ENCODE peak calls at places on chromosomes 13 and 19, in nine cellular contexts. F is ureter; G is NCI-H345; D is CD8-positive, alpha-beta memory T cell; K is AG08396; Y is pancreas; W is fibroblast of lung; S is stimulated activated CD8-positive, alpha-beta memory T cell treated with anti-CD3 and anti-CD28 coated beads, Interleukin-4, amount 100 ng/mL, for 48 hours; V is Right ventricle myocardium superior. M is an unnamed sample.

GRCh38 chr19:32464279-32464678 is 58.7 kb downstream of the DPY19L3 start:
- DNase-seq in F (no peak), G (peak; percentile 44), D (no peak), K (no peak), Y (no peak), W (no peak), S (no peak), V (no peak), M (no peak)

GRCh38 chr19:4606181-4606580 is 33.1 kb upstream of the TNFAIP8L1 start:
- DNase-seq in F (no peak), G (no peak), D (no peak), K (no peak), Y (no peak), W (no peak), S (no peak), V (no peak), M (no peak)

GRCh38 chr19:6588508-6589345 is 2.2 kb downstream of the CD70 start:
- DNase-seq in F (no peak), G (no peak), D (no peak), K (no peak), Y (no peak), W (no peak), S (no peak), V (no peak), M (no peak)

GRCh38 chr13:65768545-65768944 is 1461.6 kb downstream of the PCDH9 start:
- DNase-seq in F (no peak), G (no peak), D (no peak), K (no peak), Y (no peak), W (no peak), S (no peak), V (no peak), M (no peak)

GRCh38 chr13:111314852-111315251 is 5.6 kb upstream of the TEX29 start:
- DNase-seq in F (no peak), G (no peak), D (no peak), K (no peak), Y (no peak), W (peak; percentile 7), S (no peak), V (no peak), M (no peak)

GRCh38 chr19:36418287-36419001 is at the start of gene ZFP82:
- DNase-seq in F (peak; percentile 76), G (peak; percentile 95), D (peak; percentile 78), K (peak; percentile 96), Y (peak; percentile 74), W (peak; percentile 81), S (peak; percentile 85), V (peak; percentile 92), M (peak; percentile 92)

GRCh38 chr19:33488826-33489225 is 32.8 kb downstream of the PEPD start:
- DNase-seq in F (no peak), G (no peak), D (no peak), K (no peak), Y (no peak), W (no peak), S (no peak), V (no peak), M (no peak)

GRCh38 chr13:29861694-29862110 is 11.3 kb upstream of the UBL3 start:
- DNase-seq in F (no peak), G (no peak), D (no peak), K (peak; percentile 75), Y (no peak), W (peak; percentile 98), S (no peak), V (no peak), M (no peak)

GRCh38 chr13:32316476-32316875 is 1.2 kb downstream of the BRCA2 start:
- DNase-seq in F (no peak), G (no peak), D (no peak), K (no peak), Y (no peak), W (no peak), S (no peak), V (no peak), M (no peak)

GRCh38 chr19:2101417-2102335 is 5.0 kb downstream of the IZUMO4 start:
- DNase-seq in F (no peak), G (no peak), D (no peak), K (no peak), Y (no peak), W (no peak), S (no peak), V (no peak), M (no peak)

GRCh38 chr19:12840091-12841079 is 2.1 kb downstream of the MAST1 start:
- DNase-seq in F (peak; percentile 69), G (peak; percentile 19), D (peak; percentile 18), K (peak; percentile 81), Y (peak; percentile 46), W (peak; percentile 47), S (peak; percentile 87), V (no peak), M (no peak)

GRCh38 chr13:39144391-39144790 is 106.1 kb downstream of the NHLRC3 start:
- DNase-seq in F (no peak), G (no peak), D (no peak), K (no peak), Y (no peak), W (no peak), S (no peak), V (no peak), M (no peak)

GRCh38 chr19:35120898-35121297 is 5.3 kb downstream of the FXYD3 start:
- DNase-seq in F (no peak), G (no peak), D (no peak), K (no peak), Y (no peak), W (no peak), S (no peak), V (no peak), M (no peak)

GRCh38 chr13:98571955-98572662 is 4.8 kb downstream of the STK24 start:
- DNase-seq in F (no peak), G (peak; percentile 77), D (no peak), K (no peak), Y (no peak), W (peak; percentile 44), S (peak; percentile 44), V (no peak), M (no peak)

GRCh38 chr13:59745395-59745788 is 418.3 kb downstream of the DIAPH3 start:
- DNase-seq in F (no peak), G (no peak), D (no peak), K (no peak), Y (no peak), W (peak; percentile 56), S (no peak), V (no peak), M (no peak)

GRCh38 chr13:113307491-113307890 is 10.5 kb downstream of the LAMP1 start:
- DNase-seq in F (no peak), G (no peak), D (no peak), K (no peak), Y (no peak), W (peak; percentile 31), S (no peak), V (no peak), M (no peak)

GRCh38 chr13:44117351-44117750 is 237.6 kb downstream of the LACC1 start:
- DNase-seq in F (no peak), G (no peak), D (no peak), K (no peak), Y (no peak), W (peak; percentile 50), S (no peak), V (no peak), M (peak; percentile 5)

GRCh38 chr19:7970716-7971448 is 27.4 kb upstream of the TIMM44 start:
- DNase-seq in F (no peak), G (peak; percentile 5), D (no peak), K (peak; percentile 73), Y (no peak), W (peak; percentile 14), S (peak; percentile 45), V (no peak), M (no peak)

GRCh38 chr19:6970478-6970877 is 50.8 kb downstream of the MBD3L2B start:
- DNase-seq in F (no peak), G (no peak), D (no peak), K (no peak), Y (no peak), W (no peak), S (no peak), V (no peak), M (no peak)

GRCh38 chr19:38729653-38730469 is 14.4 kb downstream of the CAPN12 start:
- DNase-seq in F (no peak), G (peak; percentile 80), D (peak; percentile 64), K (peak; percentile 65), Y (peak; percentile 63), W (peak; percentile 47), S (peak; percentile 92), V (peak; percentile 86), M (no peak)

GRCh38 chr13:48431987-48432615 is 19.2 kb upstream of the LPAR6 start:
- DNase-seq in F (no peak), G (no peak), D (no peak), K (peak; percentile 9), Y (no peak), W (peak; percentile 41), S (no peak), V (no peak), M (no peak)

GRCh38 chr13:78317030-78317429 is 286.3 kb downstream of the POU4F1 start:
- DNase-seq in F (no peak), G (no peak), D (no peak), K (no peak), Y (no peak), W (no peak), S (no peak), V (no peak), M (no peak)

GRCh38 chr19:45670670-45671453 is 2.8 kb downstream of the GIPR start:
- DNase-seq in F (peak; percentile 81), G (peak; percentile 75), D (peak; percentile 24), K (peak; percentile 92), Y (peak; percentile 94), W (peak; percentile 14), S (peak; percentile 92), V (peak; percentile 77), M (no peak)

GRCh38 chr13:43232866-43233265 is 209.5 kb downstream of the DNAJC15 start:
- DNase-seq in F (no peak), G (no peak), D (no peak), K (no peak), Y (no peak), W (peak; percentile 71), S (no peak), V (no peak), M (peak; percentile 5)

GRCh38 chr13:94154362-94154761 is 325.1 kb downstream of the DCT start:
- DNase-seq in F (peak; percentile 73), G (no peak), D (no peak), K (peak; percentile 20), Y (peak; percentile 52), W (peak; percentile 73), S (no peak), V (peak; percentile 35), M (no peak)

GRCh38 chr13:32846020-32846451 is 170.2 kb upstream of the KL start:
- DNase-seq in F (no peak), G (no peak), D (no peak), K (no peak), Y (no peak), W (no peak), S (no peak), V (no peak), M (peak; percentile 91)

GRCh38 chr13:26561636-26562537 is 4.4 kb downstream of the WASF3 start:
- DNase-seq in F (no peak), G (no peak), D (no peak), K (peak; percentile 65), Y (no peak), W (peak; percentile 80), S (no peak), V (no peak), M (no peak)

GRCh38 chr19:30722801-30723200 is 350.6 kb downstream of the ZNF536 start:
- DNase-seq in F (no peak), G (no peak), D (no peak), K (no peak), Y (no peak), W (no peak), S (no peak), V (no peak), M (no peak)

GRCh38 chr19:2051771-2052704 is 994 bp upstream of the MKNK2 start:
- DNase-seq in F (peak; percentile 83), G (no peak), D (peak; percentile 72), K (no peak), Y (peak; percentile 76), W (no peak), S (peak; percentile 58), V (peak; percentile 79), M (no peak)

GRCh38 chr13:27140060-27140459 is 31.6 kb downstream of the USP12 start:
- DNase-seq in F (no peak), G (no peak), D (no peak), K (no peak), Y (no peak), W (no peak), S (no peak), V (no peak), M (no peak)

GRCh38 chr13:24725379-24725778 is 38.6 kb upstream of the RNF17 start:
- DNase-seq in F (no peak), G (no peak), D (no peak), K (no peak), Y (no peak), W (no peak), S (no peak), V (no peak), M (no peak)